ENCODE peak calls at places on chromosomes 2 and 18, in ten cellular contexts. H, I, E, A, L, U, B, M, P and Q are unnamed samples.

GRCh38 chr2:157625311-157625710 is 3.4 kb downstream of the ACVR1C start:
- DNase-seq in H (peak; percentile 15), I (no peak), E (no peak), A (no peak), L (no peak), U (no peak), B (no peak), M (no peak), P (no peak), Q (no peak)

GRCh38 chr18:48743046-48743445 is 204.2 kb downstream of the CTIF start:
- DNase-seq in H (peak; percentile 94), I (peak; percentile 68), E (peak; percentile 74), A (no peak), L (peak; percentile 61), U (peak; percentile 62), B (peak; percentile 27), M (no peak), P (peak; percentile 55), Q (no peak)

GRCh38 chr2:151260492-151261239 is 997 bp downstream of the RBM43 start:
- DNase-seq in H (peak; percentile 59), I (no peak), E (peak; percentile 58), A (peak; percentile 24), L (no peak), U (no peak), B (no peak), M (no peak), P (peak; percentile 51), Q (no peak)

GRCh38 chr2:9206991-9207640 is 504 bp downstream of the ASAP2 start:
- DNase-seq in H (peak; percentile 57), I (peak; percentile 54), E (peak; percentile 40), A (no peak), L (peak; percentile 43), U (peak; percentile 39), B (no peak), M (no peak), P (peak; percentile 35), Q (no peak)

GRCh38 chr2:96407041-96407918 is 71.7 kb downstream of the NCAPH start:
- DNase-seq in H (peak; percentile 89), I (peak; percentile 56), E (peak; percentile 89), A (peak; percentile 62), L (peak; percentile 38), U (peak; percentile 64), B (peak; percentile 67), M (peak; percentile 63), P (peak; percentile 90), Q (peak; percentile 68)

GRCh38 chr2:229257980-229258379 is 13.1 kb downstream of the PID1 start:
- DNase-seq in H (no peak), I (no peak), E (no peak), A (no peak), L (no peak), U (no peak), B (no peak), M (no peak), P (no peak), Q (no peak)

GRCh38 chr18:74558096-74558495 is 23.8 kb downstream of the CNDP1 start:
- DNase-seq in H (no peak), I (no peak), E (no peak), A (no peak), L (no peak), U (no peak), B (no peak), M (no peak), P (no peak), Q (no peak)

GRCh38 chr2:40273623-40274236 is 178.2 kb downstream of the SLC8A1 start:
- DNase-seq in H (peak; percentile 15), I (no peak), E (peak; percentile 65), A (no peak), L (no peak), U (no peak), B (no peak), M (no peak), P (peak; percentile 3), Q (no peak)

GRCh38 chr2:140117371-140117770 is 1337.2 kb upstream of the NXPH2 start:
- DNase-seq in H (no peak), I (no peak), E (no peak), A (no peak), L (no peak), U (no peak), B (no peak), M (no peak), P (no peak), Q (peak; percentile 0)

GRCh38 chr2:1707771-1708351 is 36.5 kb downstream of the PXDN start:
- DNase-seq in H (peak; percentile 98), I (no peak), E (peak; percentile 97), A (no peak), L (peak; percentile 79), U (peak; percentile 86), B (no peak), M (no peak), P (peak; percentile 75), Q (peak; percentile 82)

GRCh38 chr2:199704358-199705238 is 146.4 kb downstream of the FTCDNL1 start:
- DNase-seq in H (peak; percentile 13), I (no peak), E (peak; percentile 6), A (no peak), L (no peak), U (no peak), B (no peak), M (no peak), P (peak; percentile 32), Q (no peak)

GRCh38 chr2:102771114-102771513 is 9.3 kb downstream of the TMEM182 start:
- DNase-seq in H (peak; percentile 7), I (no peak), E (no peak), A (no peak), L (no peak), U (no peak), B (no peak), M (no peak), P (peak; percentile 35), Q (peak; percentile 6)

GRCh38 chr2:146262606-146263005 is 1582.2 kb upstream of the ACVR2A start:
- DNase-seq in H (peak; percentile 5), I (no peak), E (no peak), A (no peak), L (no peak), U (no peak), B (no peak), M (no peak), P (no peak), Q (no peak)

GRCh38 chr2:72649810-72650209 is 176.0 kb downstream of the EXOC6B start:
- DNase-seq in H (no peak), I (no peak), E (no peak), A (no peak), L (no peak), U (no peak), B (no peak), M (no peak), P (no peak), Q (no peak)

GRCh38 chr2:237201461-237202287 is 116.0 kb downstream of the COPS8 start:
- DNase-seq in H (peak; percentile 97), I (no peak), E (peak; percentile 85), A (peak; percentile 11), L (peak; percentile 34), U (no peak), B (no peak), M (peak; percentile 25), P (peak; percentile 81), Q (peak; percentile 89)

GRCh38 chr2:88627856-88628568 is 748 bp upstream of the EIF2AK3 start:
- DNase-seq in H (peak; percentile 97), I (peak; percentile 96), E (peak; percentile 98), A (peak; percentile 85), L (peak; percentile 88), U (peak; percentile 92), B (peak; percentile 74), M (peak; percentile 89), P (peak; percentile 97), Q (peak; percentile 74)
- TF ChIP-seq CTCF in H (no peak), I (no peak), E (no peak), A (no peak), L (no peak), U (no peak), B (no peak), M (no peak), P (no peak), Q (no peak)

GRCh38 chr2:144403940-144404339 is 116.0 kb downstream of the ZEB2 start:
- DNase-seq in H (peak; percentile 29), I (no peak), E (no peak), A (no peak), L (peak; percentile 34), U (peak; percentile 66), B (no peak), M (no peak), P (no peak), Q (no peak)

GRCh38 chr2:144406111-144406788 is 113.7 kb downstream of the ZEB2 start:
- DNase-seq in H (no peak), I (no peak), E (no peak), A (no peak), L (no peak), U (no peak), B (no peak), M (no peak), P (no peak), Q (no peak)

GRCh38 chr2:144402282-144402681 is 117.6 kb downstream of the ZEB2 start:
- DNase-seq in H (no peak), I (peak; percentile 53), E (no peak), A (no peak), L (peak; percentile 33), U (no peak), B (peak; percentile 53), M (no peak), P (no peak), Q (no peak)

GRCh38 chr2:144405313-144405710 is 114.6 kb downstream of the ZEB2 start:
- DNase-seq in H (no peak), I (no peak), E (no peak), A (no peak), L (no peak), U (no peak), B (no peak), M (no peak), P (peak; percentile 13), Q (no peak)

GRCh38 chr2:144404621-144405312 is 115.2 kb downstream of the ZEB2 start:
- DNase-seq in H (no peak), I (no peak), E (no peak), A (no peak), L (no peak), U (no peak), B (no peak), M (no peak), P (peak; percentile 53), Q (no peak)
- H3K4me3 ChIP-seq in H (no peak overlapping the region), I (no peak overlapping the region), E (no peak overlapping the region), A (no peak overlapping the region), L (no peak overlapping the region), U (no peak overlapping the region), B (no peak overlapping the region), M (no peak overlapping the region), P (no peak overlapping the region), Q (no peak overlapping the region)

GRCh38 chr2:129142465-129142864 is 823.8 kb upstream of the HS6ST1 start:
- DNase-seq in H (no peak), I (no peak), E (no peak), A (no peak), L (no peak), U (no peak), B (no peak), M (no peak), P (no peak), Q (no peak)
- TF ChIP-seq CTCF in H (no peak), I (no peak), E (no peak), A (no peak), L (no peak), U (no peak), B (no peak), M (no peak), P (no peak), Q (no peak)

DNA sequence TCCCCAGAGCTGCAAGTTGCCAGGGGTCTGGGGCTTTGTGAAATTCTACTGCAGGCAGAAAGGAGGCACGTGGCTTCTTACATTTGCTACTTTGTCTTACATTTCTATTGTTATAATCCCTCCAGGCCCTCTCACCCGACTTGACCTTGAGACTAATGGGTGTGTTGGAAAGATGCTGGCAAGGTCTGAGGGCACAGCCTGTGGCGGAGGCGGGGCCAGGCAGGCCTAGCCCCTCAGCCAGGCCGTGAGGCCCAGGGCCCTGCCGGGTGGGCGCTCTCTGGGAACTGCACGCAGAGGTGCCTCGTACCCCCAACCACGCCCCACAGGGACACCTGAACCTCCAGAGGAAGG is 85.7 kb upstream of the NDUFV2 start:
- DNase-seq in H (no peak), I (no peak), E (peak; percentile 74), A (no peak), L (no peak), U (no peak), B (no peak), M (no peak), P (peak; percentile 10), Q (no peak)
- H3K4me3 ChIP-seq in H (no peak overlapping the region), I (peak overlapping the region; percentile 20), E (peak overlapping the region; percentile 26), A (peak overlapping the region; percentile 46), L (peak overlapping the region; percentile 39), U (peak overlapping the region; percentile 40), B (peak overlapping the region; percentile 33), M (peak overlapping the region; percentile 23), P (peak overlapping the region; percentile 27), Q (peak overlapping the region; percentile 22)